ENCODE peak calls at places on chromosomes 13 and 19, in eight cellular contexts. J is heart right ventricle, Z is AG10803, O is fibroblast of mammary gland, C is right atrium auricular region, W is epithelial cell of esophagus, A is GM12865, Y is endothelial cell of umbilical vein. D is an unnamed sample.
A peak's percentile ranks its signal among the peaks of the same experiment; 100 is the strongest.

GRCh38 chr19:17866312-17867012 is 5.3 kb upstream of the SLC5A5 start:
- DNase-seq in J (no peak), Z (no peak), O (no peak), C (no peak), W (no peak), A (no peak), Y (no peak), D (no peak)

GRCh38 chr13:59345316-59345715 is 818.4 kb downstream of the DIAPH3 start:
- DNase-seq in J (peak; percentile 68), Z (no peak), O (no peak), C (peak; percentile 82), W (no peak), A (no peak), Y (peak; percentile 55), D (no peak)

GRCh38 chr13:41326661-41327060 is 15.6 kb downstream of the NAA16 start:
- DNase-seq in J (no peak), Z (no peak), O (no peak), C (no peak), W (no peak), A (no peak), Y (no peak), D (no peak)

GRCh38 chr13:26656919-26657318 is 99.4 kb downstream of the WASF3 start:
- DNase-seq in J (no peak), Z (peak; percentile 20), O (peak; percentile 70), C (no peak), W (peak; percentile 53), A (peak; percentile 18), Y (no peak), D (no peak)

GRCh38 chr13:98854448-98854847 is 102.0 kb upstream of the SLC15A1 start:
- DNase-seq in J (no peak), Z (no peak), O (no peak), C (no peak), W (no peak), A (no peak), Y (no peak), D (no peak)

GRCh38 chr13:110915874-110916670 is 1.2 kb upstream of the ANKRD10 start:
- DNase-seq in J (no peak), Z (peak; percentile 89), O (peak; percentile 69), C (no peak), W (peak; percentile 70), A (no peak), Y (no peak), D (no peak)

GRCh38 chr19:31249217-31249616 is 100.0 kb downstream of the TSHZ3 start:
- DNase-seq in J (no peak), Z (no peak), O (no peak), C (no peak), W (no peak), A (no peak), Y (no peak), D (no peak)

GRCh38 chr13:49731766-49732165 is 40.5 kb upstream of the EBPL start:
- DNase-seq in J (no peak), Z (peak; percentile 62), O (peak; percentile 87), C (no peak), W (peak; percentile 50), A (no peak), Y (peak; percentile 26), D (no peak)

GRCh38 chr13:20198781-20199180 is 6.0 kb upstream of the GJB2 start:
- DNase-seq in J (no peak), Z (no peak), O (peak; percentile 59), C (no peak), W (peak; percentile 50), A (no peak), Y (no peak), D (no peak)

GRCh38 chr13:26653310-26653709 is 95.8 kb downstream of the WASF3 start:
- DNase-seq in J (no peak), Z (peak; percentile 66), O (peak; percentile 69), C (no peak), W (peak; percentile 65), A (no peak), Y (no peak), D (peak; percentile 23)

GRCh38 chr19:1032264-1032867 is 6.0 kb downstream of the CNN2 start:
- DNase-seq in J (no peak), Z (no peak), O (no peak), C (no peak), W (no peak), A (no peak), Y (no peak), D (no peak)

GRCh38 chr19:15448014-15448777 is 1.6 kb downstream of the WIZ start:
- DNase-seq in J (no peak), Z (peak; percentile 16), O (no peak), C (no peak), W (no peak), A (no peak), Y (no peak), D (no peak)

GRCh38 chr13:43397110-43397509 is 373.7 kb downstream of the DNAJC15 start:
- DNase-seq in J (no peak), Z (peak; percentile 82), O (peak; percentile 85), C (no peak), W (no peak), A (no peak), Y (no peak), D (no peak)

GRCh38 chr13:86725105-86725504 is 925.9 kb upstream of the SLITRK6 start:
- DNase-seq in J (no peak), Z (no peak), O (no peak), C (no peak), W (no peak), A (no peak), Y (no peak), D (no peak)

GRCh38 chr13:108408670-108409069 is 139.2 kb downstream of the TNFSF13B start:
- DNase-seq in J (no peak), Z (no peak), O (no peak), C (no peak), W (no peak), A (no peak), Y (no peak), D (no peak)

GRCh38 chr19:19606021-19606420 is 12.5 kb downstream of the PBX4 start:
- DNase-seq in J (no peak), Z (no peak), O (no peak), C (no peak), W (peak; percentile 97), A (peak; percentile 48), Y (no peak), D (no peak)

GRCh38 chr13:94711561-94712286 is 621 bp downstream of the SOX21 start:
- DNase-seq in J (no peak), Z (peak; percentile 6), O (peak; percentile 28), C (no peak), W (peak; percentile 44), A (no peak), Y (peak; percentile 45), D (no peak)

GRCh38 chr19:12994701-12995595 is at the start of gene NFIX:
- DNase-seq in J (peak; percentile 78), Z (peak; percentile 68), O (no peak), C (no peak), W (peak; percentile 58), A (peak; percentile 35), Y (peak; percentile 32), D (no peak)

GRCh38 chr13:52348081-52348480 is 57.9 kb downstream of the THSD1 start:
- DNase-seq in J (no peak), Z (peak; percentile 94), O (peak; percentile 94), C (no peak), W (peak; percentile 26), A (no peak), Y (peak; percentile 55), D (peak; percentile 80)

GRCh38 chr19:43675269-43675879 is 5.4 kb upstream of the PLAUR start:
- DNase-seq in J (no peak), Z (peak; percentile 30), O (peak; percentile 61), C (no peak), W (peak; percentile 100), A (peak; percentile 36), Y (peak; percentile 21), D (peak; percentile 31)

GRCh38 chr19:4807188-4807587 is 15.7 kb downstream of the FEM1A start:
- DNase-seq in J (no peak), Z (no peak), O (no peak), C (no peak), W (no peak), A (peak; percentile 40), Y (no peak), D (no peak)

GRCh38 chr13:26327905-26328304 is 74.0 kb downstream of the CDK8 start:
- DNase-seq in J (no peak), Z (no peak), O (no peak), C (no peak), W (no peak), A (no peak), Y (no peak), D (no peak)

GRCh38 chr19:1045247-1045603 is 5.3 kb downstream of the ABCA7 start:
- DNase-seq in J (no peak), Z (no peak), O (peak; percentile 40), C (no peak), W (peak; percentile 44), A (peak; percentile 86), Y (no peak), D (no peak)

GRCh38 chr13:97385146-97385545 is 48.8 kb upstream of the RAP2A start:
- DNase-seq in J (no peak), Z (peak; percentile 78), O (no peak), C (no peak), W (no peak), A (no peak), Y (no peak), D (no peak)

GRCh38 chr13:77698211-77699058 is 948 bp downstream of the SLAIN1 start:
- DNase-seq in J (peak; percentile 15), Z (peak; percentile 3), O (no peak), C (no peak), W (no peak), A (peak; percentile 65), Y (peak; percentile 31), D (no peak)

GRCh38 chr19:14142262-14143190 is 6.1 kb upstream of the ASF1B start:
- DNase-seq in J (no peak), Z (no peak), O (no peak), C (no peak), W (no peak), A (no peak), Y (no peak), D (no peak)

GRCh38 chr13:21413013-21413412 is 46.1 kb downstream of the ZDHHC20 start:
- DNase-seq in J (no peak), Z (no peak), O (peak; percentile 14), C (no peak), W (peak; percentile 66), A (no peak), Y (peak; percentile 14), D (no peak)

GRCh38 chr19:41001243-41001971 is 10.3 kb downstream of the CYP2B6 start:
- DNase-seq in J (no peak), Z (no peak), O (no peak), C (no peak), W (no peak), A (no peak), Y (no peak), D (no peak)
- TF ChIP-seq CTCF in J (no peak), Z (no peak), O (no peak), C (no peak), W (no peak), A (no peak), Y (no peak), D (no peak)

GRCh38 chr13:74290324-74290773 is 156.1 kb upstream of the KLF12 start:
- DNase-seq in J (no peak), Z (peak; percentile 88), O (peak; percentile 91), C (no peak), W (peak; percentile 97), A (peak; percentile 77), Y (peak; percentile 5), D (peak; percentile 93)
- H3K4me3 ChIP-seq in J (peak overlapping the region; percentile 39), Z (peak overlapping the region; percentile 6), O (no peak overlapping the region), C (peak overlapping the region; percentile 37), W (peak overlapping the region; percentile 13), A (no peak overlapping the region), Y (no peak overlapping the region), D (peak overlapping the region; percentile 37)

GRCh38 chr19:5966215-5966614 is 11.7 kb downstream of the RANBP3 start:
- DNase-seq in J (no peak), Z (peak; percentile 85), O (peak; percentile 79), C (no peak), W (no peak), A (no peak), Y (no peak), D (no peak)
- TF ChIP-seq CTCF in J (no peak), Z (no peak), O (no peak), C (no peak), W (no peak), A (no peak), Y (no peak), D (no peak)

GRCh38 chr19:7789447-7789846 is 26.4 kb downstream of the CLEC4M start:
- DNase-seq in J (no peak), Z (no peak), O (no peak), C (no peak), W (no peak), A (peak; percentile 28), Y (no peak), D (no peak)
- H3K4me3 ChIP-seq in J (no peak overlapping the region), Z (no peak overlapping the region), O (no peak overlapping the region), C (no peak overlapping the region), W (no peak overlapping the region), A (no peak overlapping the region), Y (peak overlapping the region; percentile 49), D (no peak overlapping the region)

D was measured in epithelial cell of proximal tubule.